ENCODE peak calls at places on chromosomes 13 and 19, in eight cellular contexts. G is GOT3, X is thoracic aorta, H is GM23338, O is anterior cingulate cortex, L is omental fat pad, I is breast epithelium, E is bronchial epithelial cell. P is an unnamed sample.

GRCh38 chr13:48892311-48892710 is 83.4 kb upstream of the FNDC3A start:
- DNase-seq in G (no peak), X (no peak), H (no peak), O (no peak), L (no peak), I (no peak), E (peak), P (peak)

GRCh38 chr13:23722726-23723453 is 152.7 kb downstream of the TNFRSF19 start:
- DNase-seq in G (no peak), X (no peak), H (no peak), O (no peak), L (no peak), I (no peak), E (no peak), P (no peak)

GRCh38 chr13:100535401-100536135 is 53.0 kb downstream of the GGACT start:
- DNase-seq in G (no peak), X (no peak), H (no peak), O (no peak), L (no peak), I (no peak), E (no peak), P (no peak)

GRCh38 chr13:40215747-40216146 is 450.7 kb downstream of the FOXO1 start:
- DNase-seq in G (no peak), X (no peak), H (no peak), O (no peak), L (no peak), I (no peak), E (no peak), P (no peak)

GRCh38 chr13:72456486-72456885 is 270.9 kb downstream of the MZT1 start:
- DNase-seq in G (no peak), X (no peak), H (no peak), O (no peak), L (no peak), I (no peak), E (no peak), P (no peak)

GRCh38 chr19:611506-611869 is 21.8 kb downstream of the HCN2 start:
- DNase-seq in G (no peak), X (no peak), H (no peak), O (no peak), L (no peak), I (no peak), E (peak), P (peak)

GRCh38 chr19:1474011-1474764 is 4.8 kb downstream of the C19orf25 start:
- DNase-seq in G (no peak), X (no peak), H (no peak), O (peak), L (no peak), I (no peak), E (no peak), P (no peak)

GRCh38 chr13:107907065-107907464 is 308.3 kb downstream of the LIG4 start:
- DNase-seq in G (no peak), X (no peak), H (no peak), O (no peak), L (no peak), I (no peak), E (no peak), P (no peak)

GRCh38 chr19:55373993-55374757 is 2.5 kb upstream of the TMEM190 start:
- DNase-seq in G (no peak), X (no peak), H (no peak), O (no peak), L (no peak), I (no peak), E (no peak), P (no peak)

GRCh38 chr13:21328201-21328600 is 130.9 kb downstream of the ZDHHC20 start:
- DNase-seq in G (no peak), X (no peak), H (peak), O (no peak), L (no peak), I (no peak), E (no peak), P (no peak)

GRCh38 chr13:108020027-108020426 is 195.3 kb downstream of the LIG4 start:
- DNase-seq in G (no peak), X (no peak), H (no peak), O (no peak), L (no peak), I (no peak), E (peak), P (no peak)

GRCh38 chr13:24149306-24150032 is 11.1 kb upstream of the SPATA13 start:
- DNase-seq in G (no peak), X (no peak), H (no peak), O (no peak), L (no peak), I (no peak), E (no peak), P (peak)

GRCh38 chr13:113468461-113469147 is 15.3 kb upstream of the ADPRHL1 start:
- DNase-seq in G (no peak), X (no peak), H (no peak), O (no peak), L (no peak), I (no peak), E (no peak), P (no peak)

GRCh38 chr19:56383826-56384605 is 9.3 kb downstream of the ZNF582 start:
- DNase-seq in G (no peak), X (no peak), H (peak), O (no peak), L (no peak), I (no peak), E (peak), P (no peak)

GRCh38 chr19:32971012-32971595 is 654 bp downstream of the CEP89 start:
- DNase-seq in G (no peak), X (no peak), H (no peak), O (no peak), L (no peak), I (no peak), E (no peak), P (peak)

P was measured in MCF 10A.